ENCODE peak calls at places on chromosomes 1 and 21, in six cellular contexts. One of them, this sample, is unnamed.

GRCh38 chr1:155125511-155125945 is 2.1 kb upstream of the EFNA1 start:
- DNase-seq in mammary epithelial cell: peak; percentile 93
- DNase-seq in endothelial cell of umbilical vein: no peak
- DNase-seq in IMR-90: no peak
- DNase-seq in HCT116: no peak
- DNase-seq in PC-3: no peak
- DNase-seq in this sample: no peak

GRCh38 chr1:91754348-91754747 is 131.6 kb downstream of the TGFBR3 start:
- DNase-seq in mammary epithelial cell: peak; percentile 59
- DNase-seq in endothelial cell of umbilical vein: no peak
- DNase-seq in IMR-90: peak; percentile 79
- DNase-seq in HCT116: no peak
- DNase-seq in PC-3: peak; percentile 51
- DNase-seq in this sample: peak; percentile 69

GRCh38 chr1:4019606-4020331 is 119.7 kb upstream of the C1orf174 start:
- DNase-seq in mammary epithelial cell: no peak
- DNase-seq in endothelial cell of umbilical vein: no peak
- DNase-seq in IMR-90: no peak
- DNase-seq in HCT116: no peak
- DNase-seq in PC-3: no peak
- DNase-seq in this sample: no peak

GRCh38 chr1:64525116-64525686 is 55.3 kb downstream of the CACHD1 start:
- DNase-seq in mammary epithelial cell: no peak
- DNase-seq in endothelial cell of umbilical vein: no peak
- DNase-seq in IMR-90: no peak
- DNase-seq in HCT116: no peak
- DNase-seq in PC-3: no peak
- DNase-seq in this sample: no peak

GRCh38 chr1:90114521-90115141 is 119.7 kb downstream of the ZNF326 start:
- DNase-seq in mammary epithelial cell: peak; percentile 41
- DNase-seq in endothelial cell of umbilical vein: peak; percentile 59
- DNase-seq in IMR-90: peak; percentile 49
- DNase-seq in HCT116: peak; percentile 56
- DNase-seq in PC-3: peak; percentile 77
- DNase-seq in this sample: peak; percentile 6

GRCh38 chr1:219871427-219872057 is 56.8 kb downstream of the SLC30A10 start:
- DNase-seq in mammary epithelial cell: no peak
- DNase-seq in endothelial cell of umbilical vein: no peak
- DNase-seq in IMR-90: no peak
- DNase-seq in HCT116: no peak
- DNase-seq in PC-3: no peak
- DNase-seq in this sample: no peak

GRCh38 chr1:162443906-162444305 is 32.0 kb upstream of the SH2D1B start:
- DNase-seq in mammary epithelial cell: no peak
- DNase-seq in endothelial cell of umbilical vein: no peak
- DNase-seq in IMR-90: no peak
- DNase-seq in HCT116: no peak
- DNase-seq in PC-3: no peak
- DNase-seq in this sample: no peak

GRCh38 chr1:64062941-64063581 is 140.4 kb upstream of the UBE2U start:
- DNase-seq in mammary epithelial cell: peak; percentile 75
- DNase-seq in endothelial cell of umbilical vein: no peak
- DNase-seq in IMR-90: peak; percentile 31
- DNase-seq in HCT116: no peak
- DNase-seq in PC-3: peak; percentile 20
- DNase-seq in this sample: peak; percentile 24

GRCh38 chr1:32972814-32973428 is 8.3 kb upstream of the RNF19B start:
- DNase-seq in mammary epithelial cell: no peak
- DNase-seq in endothelial cell of umbilical vein: peak; percentile 88
- DNase-seq in IMR-90: peak; percentile 45
- DNase-seq in HCT116: no peak
- DNase-seq in PC-3: peak; percentile 67
- DNase-seq in this sample: peak; percentile 52

GRCh38 chr1:227915564-227916553 is 31.9 kb downstream of the WNT9A start:
- DNase-seq in mammary epithelial cell: peak; percentile 86
- DNase-seq in endothelial cell of umbilical vein: no peak
- DNase-seq in IMR-90: no peak
- DNase-seq in HCT116: no peak
- DNase-seq in PC-3: no peak
- DNase-seq in this sample: no peak

GRCh38 chr1:99328171-99328570 is 63.9 kb downstream of the PLPPR4 start:
- DNase-seq in mammary epithelial cell: no peak
- DNase-seq in endothelial cell of umbilical vein: no peak
- DNase-seq in IMR-90: no peak
- DNase-seq in HCT116: no peak
- DNase-seq in PC-3: no peak
- DNase-seq in this sample: no peak

GRCh38 chr1:224053456-224053855 is 60.5 kb upstream of the FBXO28 start:
- DNase-seq in mammary epithelial cell: no peak
- DNase-seq in endothelial cell of umbilical vein: peak; percentile 25
- DNase-seq in IMR-90: no peak
- DNase-seq in HCT116: no peak
- DNase-seq in PC-3: no peak
- DNase-seq in this sample: no peak

GRCh38 chr21:35796834-35797233 is 263.5 kb downstream of the SETD4 start:
- DNase-seq in mammary epithelial cell: peak; percentile 39
- DNase-seq in endothelial cell of umbilical vein: peak; percentile 24
- DNase-seq in IMR-90: peak; percentile 20
- DNase-seq in HCT116: no peak
- DNase-seq in PC-3: peak; percentile 64
- DNase-seq in this sample: no peak

GRCh38 chr21:35360870-35361570 is 311.9 kb upstream of the RUNX1 start:
- DNase-seq in mammary epithelial cell: no peak
- DNase-seq in endothelial cell of umbilical vein: no peak
- DNase-seq in IMR-90: no peak
- DNase-seq in HCT116: no peak
- DNase-seq in PC-3: no peak
- DNase-seq in this sample: no peak

DNA sequence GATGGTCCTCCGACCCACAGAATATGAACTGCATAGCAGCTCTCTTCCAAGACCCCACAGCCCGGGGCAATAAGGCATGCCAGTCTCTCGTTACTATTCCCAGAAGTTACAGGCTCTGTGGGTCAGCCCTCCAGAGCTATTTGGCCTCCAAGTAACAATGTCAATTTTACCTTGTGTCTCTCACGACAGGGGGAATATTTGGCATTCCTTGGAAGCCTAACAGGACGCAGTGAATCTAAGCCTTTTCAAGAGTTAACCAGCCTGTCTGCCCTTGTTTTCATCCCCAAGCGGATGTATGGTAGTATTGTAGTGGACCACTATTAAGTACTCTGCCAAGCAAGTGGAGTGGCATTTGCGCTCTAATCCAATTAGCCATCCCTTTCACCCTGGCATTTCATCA is 24.4 kb upstream of the GNG4 start:
- DNase-seq in mammary epithelial cell: no peak
- DNase-seq in endothelial cell of umbilical vein: no peak
- DNase-seq in IMR-90: no peak
- DNase-seq in HCT116: no peak
- DNase-seq in PC-3: no peak
- DNase-seq in this sample: no peak
- H3K4me3 ChIP-seq in mammary epithelial cell: no peak overlapping the region
- H3K4me3 ChIP-seq in endothelial cell of umbilical vein: no peak overlapping the region
- H3K4me3 ChIP-seq in IMR-90: no peak overlapping the region
- H3K4me3 ChIP-seq in HCT116: no peak overlapping the region
- H3K4me3 ChIP-seq in PC-3: no peak overlapping the region
- H3K4me3 ChIP-seq in this sample: no peak overlapping the region

GRCh38 chr1:117541003-117541402 is 64.8 kb upstream of the TENT5C start:
- DNase-seq in mammary epithelial cell: no peak
- DNase-seq in endothelial cell of umbilical vein: no peak
- DNase-seq in IMR-90: no peak
- DNase-seq in HCT116: no peak
- DNase-seq in PC-3: no peak
- DNase-seq in this sample: no peak

GRCh38 chr1:117544509-117545109 is 61.2 kb upstream of the TENT5C start:
- DNase-seq in mammary epithelial cell: no peak
- DNase-seq in endothelial cell of umbilical vein: no peak
- DNase-seq in IMR-90: no peak
- DNase-seq in HCT116: no peak
- DNase-seq in PC-3: no peak
- DNase-seq in this sample: no peak

GRCh38 chr1:117537291-117537920 is 68.4 kb upstream of the TENT5C start:
- DNase-seq in mammary epithelial cell: peak; percentile 58
- DNase-seq in endothelial cell of umbilical vein: no peak
- DNase-seq in IMR-90: no peak
- DNase-seq in HCT116: no peak
- DNase-seq in PC-3: peak; percentile 63
- DNase-seq in this sample: no peak

GRCh38 chr1:117540532-117540931 is 65.3 kb upstream of the TENT5C start:
- DNase-seq in mammary epithelial cell: no peak
- DNase-seq in endothelial cell of umbilical vein: no peak
- DNase-seq in IMR-90: no peak
- DNase-seq in HCT116: no peak
- DNase-seq in PC-3: no peak
- DNase-seq in this sample: no peak

GRCh38 chr1:117541585-117541984 is 64.3 kb upstream of the TENT5C start:
- DNase-seq in mammary epithelial cell: no peak
- DNase-seq in endothelial cell of umbilical vein: no peak
- DNase-seq in IMR-90: no peak
- DNase-seq in HCT116: no peak
- DNase-seq in PC-3: no peak
- DNase-seq in this sample: no peak
- H3K4me2 ChIP-seq in mammary epithelial cell: no peak overlapping the region
- H3K4me2 ChIP-seq in endothelial cell of umbilical vein: no peak overlapping the region
- H3K4me2 ChIP-seq in IMR-90: no peak overlapping the region
- H3K4me2 ChIP-seq in HCT116: no peak overlapping the region
- H3K4me2 ChIP-seq in PC-3: no peak overlapping the region
- H3K4me2 ChIP-seq in this sample: no peak overlapping the region

DNA sequence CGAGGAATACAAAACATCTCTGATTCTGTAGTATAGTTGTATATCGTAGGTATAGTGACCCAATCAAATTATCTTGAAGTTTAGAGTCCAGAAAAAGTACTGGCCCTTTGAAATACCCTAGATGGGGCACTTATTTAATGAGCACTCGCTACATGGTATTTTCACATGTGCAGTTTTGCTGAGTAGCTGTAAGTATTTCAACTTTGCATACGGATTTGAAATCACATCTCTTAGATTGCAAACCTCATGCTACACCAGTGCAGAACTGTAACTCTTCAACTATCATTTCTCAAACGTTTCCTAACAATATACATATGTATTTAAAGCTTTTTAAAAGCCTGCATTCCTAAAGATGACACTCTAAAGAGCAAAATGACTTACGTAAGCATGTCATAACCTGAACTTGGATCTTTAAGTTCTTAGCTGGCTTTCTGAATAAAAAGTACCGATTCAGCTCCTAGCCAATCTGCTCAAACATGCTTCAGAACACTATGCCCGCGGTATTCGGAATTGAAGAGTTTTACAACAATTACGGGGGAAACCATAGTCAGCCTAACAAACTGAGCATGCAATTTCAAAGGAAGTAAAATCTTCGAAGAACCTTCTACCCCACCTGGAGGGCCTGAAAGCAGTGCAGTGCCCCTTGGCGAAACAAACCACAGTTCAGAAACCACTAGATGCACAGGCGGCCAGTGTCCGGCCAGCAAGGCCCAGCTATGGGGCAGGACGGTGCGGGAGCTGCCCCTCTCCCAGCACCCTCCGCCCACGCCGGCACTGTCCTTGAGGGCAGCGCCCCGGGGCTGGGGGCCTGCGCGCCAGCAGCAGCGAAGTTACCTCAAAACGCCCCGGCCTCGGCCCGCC is 878 bp downstream of the FH start:
- DNase-seq in mammary epithelial cell: peak; percentile 38
- DNase-seq in endothelial cell of umbilical vein: peak; percentile 47
- DNase-seq in IMR-90: peak; percentile 25
- DNase-seq in HCT116: no peak
- DNase-seq in PC-3: peak; percentile 41
- DNase-seq in this sample: peak; percentile 20
- H3K9ac ChIP-seq in mammary epithelial cell: peak overlapping the region; percentile 84
- H3K9ac ChIP-seq in endothelial cell of umbilical vein: peak overlapping the region; percentile 85
- H3K9ac ChIP-seq in IMR-90: peak overlapping the region; percentile 67
- H3K9ac ChIP-seq in HCT116: peak overlapping the region; percentile 85
- H3K9ac ChIP-seq in PC-3: peak overlapping the region; percentile 90
- H3K9ac ChIP-seq in this sample: peak overlapping the region; percentile 92

DNA sequence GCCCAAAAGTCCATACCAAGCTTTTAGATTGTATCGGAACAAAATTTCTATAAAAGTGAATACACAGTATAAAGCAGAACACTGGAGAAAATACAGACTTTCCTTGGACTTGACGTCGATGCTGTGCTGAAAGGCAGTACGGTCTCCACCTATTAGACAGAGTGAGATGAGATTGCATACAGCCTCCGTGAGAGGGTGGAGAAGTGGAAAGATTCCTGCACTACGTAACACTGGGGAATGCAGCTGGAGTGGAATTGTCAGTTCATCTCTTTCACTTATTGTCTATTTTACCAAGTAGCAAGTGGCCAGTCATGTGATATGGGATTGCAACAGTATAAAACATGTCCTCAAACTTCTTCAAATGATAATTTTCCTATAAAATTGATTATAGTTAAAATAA is 209.5 kb downstream of the ZP4 start:
- DNase-seq in mammary epithelial cell: no peak
- DNase-seq in endothelial cell of umbilical vein: no peak
- DNase-seq in IMR-90: peak; percentile 3
- DNase-seq in HCT116: no peak
- DNase-seq in PC-3: no peak
- DNase-seq in this sample: no peak
- H3K4me3 ChIP-seq in mammary epithelial cell: no peak overlapping the region
- H3K4me3 ChIP-seq in endothelial cell of umbilical vein: no peak overlapping the region
- H3K4me3 ChIP-seq in IMR-90: no peak overlapping the region
- H3K4me3 ChIP-seq in HCT116: no peak overlapping the region
- H3K4me3 ChIP-seq in PC-3: no peak overlapping the region
- H3K4me3 ChIP-seq in this sample: no peak overlapping the region

GRCh38 chr1:20715406-20715805 is 2.4 kb downstream of the KIF17 start:
- DNase-seq in mammary epithelial cell: no peak
- DNase-seq in endothelial cell of umbilical vein: no peak
- DNase-seq in IMR-90: no peak
- DNase-seq in HCT116: no peak
- DNase-seq in PC-3: no peak
- DNase-seq in this sample: no peak

GRCh38 chr1:20717452-20718342 is at the start of gene KIF17:
- DNase-seq in mammary epithelial cell: no peak
- DNase-seq in endothelial cell of umbilical vein: peak; percentile 58
- DNase-seq in IMR-90: peak; percentile 72
- DNase-seq in HCT116: no peak
- DNase-seq in PC-3: peak; percentile 63
- DNase-seq in this sample: peak; percentile 41

GRCh38 chr1:20713440-20713839 is 4.4 kb downstream of the KIF17 start:
- DNase-seq in mammary epithelial cell: no peak
- DNase-seq in endothelial cell of umbilical vein: no peak
- DNase-seq in IMR-90: no peak
- DNase-seq in HCT116: no peak
- DNase-seq in PC-3: no peak
- DNase-seq in this sample: no peak

GRCh38 chr1:20719261-20719660 is 1.5 kb upstream of the KIF17 start:
- DNase-seq in mammary epithelial cell: no peak
- DNase-seq in endothelial cell of umbilical vein: no peak
- DNase-seq in IMR-90: no peak
- DNase-seq in HCT116: no peak
- DNase-seq in PC-3: no peak
- DNase-seq in this sample: no peak

GRCh38 chr1:20716232-20716631 is 1.6 kb downstream of the KIF17 start:
- DNase-seq in mammary epithelial cell: no peak
- DNase-seq in endothelial cell of umbilical vein: no peak
- DNase-seq in IMR-90: no peak
- DNase-seq in HCT116: no peak
- DNase-seq in PC-3: no peak
- DNase-seq in this sample: no peak
- H3K4me2 ChIP-seq in mammary epithelial cell: no peak overlapping the region
- H3K4me2 ChIP-seq in endothelial cell of umbilical vein: no peak overlapping the region
- H3K4me2 ChIP-seq in IMR-90: no peak overlapping the region
- H3K4me2 ChIP-seq in HCT116: no peak overlapping the region
- H3K4me2 ChIP-seq in PC-3: no peak overlapping the region
- H3K4me2 ChIP-seq in this sample: no peak overlapping the region